ENCODE peak calls at places on chromosomes 4 and X, in five cellular contexts. L is T-helper 1 cell; C is activated T-cell treated with anti-CD3 and anti-CD28 coated beads, Interleukin-2, amount 50 U/mL, for 72 hours; M is T-helper 17 cell; E is activated naive CD8-positive, alpha-beta T cell treated with anti-CD3 and anti-CD28 coated beads for 36 hours. X is an unnamed sample.

GRCh38 chrX:114774691-114775090 is 190.8 kb downstream of the HTR2C start:
- DNase-seq in L (no peak), C (no peak), M (no peak), E (no peak), X (peak)

GRCh38 chr4:79074040-79074439 is 134.8 kb upstream of the PAQR3 start:
- DNase-seq in L (no peak), C (no peak), M (no peak), E (no peak), X (no peak)

GRCh38 chrX:151789179-151789800 is 54.7 kb downstream of the CNGA2 start:
- DNase-seq in L (no peak), C (no peak), M (no peak), E (no peak), X (peak)

GRCh38 chrX:107025538-107025937 is 25.5 kb upstream of the MORC4 start:
- DNase-seq in L (no peak), C (no peak), M (no peak), E (no peak), X (peak)

GRCh38 chr4:158005021-158005420 is 167.8 kb downstream of the GASK1B start:
- DNase-seq in L (no peak), C (no peak), M (no peak), E (no peak), X (no peak)

GRCh38 chr4:6672131-6672530 is 21.5 kb upstream of the S100P start:
- DNase-seq in L (no peak), C (no peak), M (no peak), E (no peak), X (no peak)

GRCh38 chr4:3431446-3431993 is 10.2 kb upstream of the HGFAC start:
- DNase-seq in L (no peak), C (no peak), M (no peak), E (no peak), X (no peak)

GRCh38 chr4:188941524-188942109 is 802.4 kb downstream of the TRIML1 start:
- DNase-seq in L (no peak), C (no peak), M (no peak), E (no peak), X (peak)

GRCh38 chr4:140098481-140099132 is 55.4 kb downstream of the MAML3 start:
- DNase-seq in L (no peak), C (no peak), M (no peak), E (no peak), X (peak)

GRCh38 chr4:4969298-4969697 is 50.0 kb downstream of the CYTL1 start:
- DNase-seq in L (no peak), C (no peak), M (no peak), E (no peak), X (no peak)

GRCh38 chr4:23368081-23368697 is 521.7 kb downstream of the PPARGC1A start:
- DNase-seq in L (no peak), C (no peak), M (no peak), E (no peak), X (no peak)

GRCh38 chrX:45322382-45322781 is 121.7 kb upstream of the DIPK2B start:
- DNase-seq in L (no peak), C (peak), M (no peak), E (no peak), X (peak)

GRCh38 chrX:46589977-46590723 is 16.6 kb downstream of the CHST7 start:
- DNase-seq in L (no peak), C (no peak), M (no peak), E (no peak), X (peak)

X was measured in foreskin fibroblast.